ENCODE peak calls at places on chromosomes 12 and 14, in four cellular contexts. One of them, this sample, is unnamed.

GRCh38 chr14:102183922-102184677 is 44.4 kb downstream of the WDR20 start:
- DNase-seq in upper lobe of right lung: no peak
- DNase-seq in BJ: no peak
- DNase-seq in SW 1271: no peak
- DNase-seq in this sample: no peak

GRCh38 chr14:33465952-33466700 is 484.7 kb downstream of the EGLN3 start:
- DNase-seq in upper lobe of right lung: no peak
- DNase-seq in SW 1271: no peak
- DNase-seq in BJ: no peak
- DNase-seq in this sample: no peak

GRCh38 chr14:54252072-54252730 is 144.6 kb upstream of the CDKN3 start:
- DNase-seq in upper lobe of right lung: no peak
- DNase-seq in BJ: peak
- DNase-seq in SW 1271: peak
- DNase-seq in this sample: no peak

GRCh38 chr12:121791671-121792496 is 1.6 kb downstream of the RHOF start:
- DNase-seq in upper lobe of right lung: peak
- DNase-seq in SW 1271: peak
- DNase-seq in BJ: no peak
- DNase-seq in this sample: peak

GRCh38 chr12:45165284-45165683 is 50.6 kb upstream of the ANO6 start:
- DNase-seq in upper lobe of right lung: no peak
- DNase-seq in BJ: no peak
- DNase-seq in SW 1271: no peak
- DNase-seq in this sample: no peak

GRCh38 chr12:14613718-14614117 is 46.0 kb upstream of the PLBD1 start:
- DNase-seq in upper lobe of right lung: no peak
- DNase-seq in BJ: no peak
- DNase-seq in SW 1271: no peak
- DNase-seq in this sample: no peak

GRCh38 chr14:98953544-98954346 is 318.3 kb downstream of the BCL11B start:
- DNase-seq in SW 1271: no peak
- DNase-seq in BJ: no peak
- DNase-seq in upper lobe of right lung: no peak
- DNase-seq in this sample: peak

GRCh38 chr14:23415821-23416480 is 7.9 kb upstream of the MYH6 start:
- DNase-seq in SW 1271: no peak
- DNase-seq in BJ: no peak
- DNase-seq in upper lobe of right lung: no peak
- DNase-seq in this sample: no peak

GRCh38 chr12:93698307-93699092 is 21.3 kb downstream of the CRADD start:
- DNase-seq in SW 1271: no peak
- DNase-seq in upper lobe of right lung: no peak
- DNase-seq in BJ: no peak
- DNase-seq in this sample: no peak

GRCh38 chr14:88129306-88130056 is 124.5 kb downstream of the GPR65 start:
- DNase-seq in SW 1271: peak
- DNase-seq in BJ: peak
- DNase-seq in upper lobe of right lung: no peak
- DNase-seq in this sample: no peak